ENCODE peak calls at places on chromosomes 3 and 15, in seven cellular contexts. G, M, N, S, T, V and R are unnamed samples. For H3K9me3, the result is how much of the 10 kb centered on the place peaks cover.

GRCh38 chr3:11335056-11335608 is 62.9 kb downstream of the ATG7 start:
- DNase-seq in M (no peak), T (no peak), V (no peak), G (peak), N (peak), S (no peak), R (peak)

GRCh38 chr3:12076666-12077065 is 72.5 kb downstream of the SYN2 start:
- DNase-seq in M (no peak), N (no peak), S (no peak), T (no peak), V (no peak), G (no peak), R (no peak)

GRCh38 chr3:149971403-149972075 is 844 bp upstream of the PFN2 start:
- DNase-seq in S (peak), G (no peak), N (peak), T (peak), M (peak), V (peak), R (peak)

GRCh38 chr3:72782521-72782920 is 65.7 kb downstream of the SHQ1 start:
- DNase-seq in T (no peak), N (no peak), S (no peak), G (no peak), M (no peak), V (no peak), R (no peak)

GRCh38 chr3:153443961-153444360 is 281.9 kb downstream of the RAP2B start:
- DNase-seq in G (peak), V (no peak), M (no peak), N (peak), T (no peak), S (no peak), R (no peak)

GRCh38 chr3:40516201-40516600 is 8.6 kb upstream of the ZNF621 start:
- DNase-seq in V (no peak), N (no peak), G (no peak), T (no peak), S (no peak), M (no peak), R (no peak)

GRCh38 chr3:109803274-109803673 is 465.9 kb upstream of the DPPA4 start:
- DNase-seq in N (peak), S (no peak), M (no peak), G (peak), T (no peak), V (no peak), R (no peak)

GRCh38 chr3:171245796-171246453 is 214.3 kb downstream of the TNIK start:
- DNase-seq in M (no peak), S (no peak), V (no peak), G (no peak), N (no peak), T (no peak), R (no peak)

GRCh38 chr3:111998661-111999641 is at the start of gene TAGLN3:
- DNase-seq in M (no peak), S (no peak), T (no peak), G (no peak), V (peak), N (no peak), R (peak)

GRCh38 chr3:172398484-172398883 is 49.8 kb downstream of the GHSR start:
- DNase-seq in S (no peak), V (no peak), N (no peak), M (no peak), G (no peak), T (no peak), R (no peak)

GRCh38 chr3:171966533-171967136 is 72.7 kb upstream of the FNDC3B start:
- DNase-seq in N (no peak), S (no peak), V (no peak), T (no peak), G (no peak), M (no peak), R (no peak)

GRCh38 chr3:67981077-67981476 is 326.7 kb upstream of the SUCLG2 start:
- DNase-seq in V (no peak), M (no peak), S (no peak), T (no peak), G (no peak), N (no peak), R (no peak)

GRCh38 chr3:127970966-127971592 is 56.0 kb downstream of the KBTBD12 start:
- DNase-seq in M (no peak), G (peak), N (peak), S (peak), V (peak), T (no peak), R (peak)

GRCh38 chr3:197878427-197878826 is 71.6 kb upstream of the RPL35A start:
- DNase-seq in G (no peak), S (no peak), M (no peak), N (no peak), V (no peak), T (peak), R (no peak)

GRCh38 chr3:185998136-185998535 is 60.3 kb upstream of the TRA2B start:
- DNase-seq in M (no peak), N (no peak), T (no peak), S (no peak), V (no peak), G (no peak), R (no peak)

GRCh38 chr3:127462111-127462655 is 128.3 kb downstream of the TPRA1 start:
- DNase-seq in G (peak), V (no peak), T (no peak), S (no peak), M (no peak), N (no peak), R (no peak)

GRCh38 chr15:81360491-81360890 is 13.5 kb downstream of the TMC3 start:
- DNase-seq in N (no peak), G (no peak), T (no peak), S (no peak), M (no peak), V (no peak), R (no peak)

GRCh38 chr3:148601766-148602685 is 95.7 kb upstream of the AGTR1 start:
- DNase-seq in S (no peak), N (no peak), G (peak), M (no peak), T (no peak), V (no peak), R (no peak)

GRCh38 chr15:98647026-98647773 is 1.1 kb upstream of the IGF1R start:
- DNase-seq in V (peak), M (peak), S (no peak), G (peak), N (peak), T (peak), R (peak)

GRCh38 chr15:88636039-88636438 is 2.8 kb upstream of the ISG20 start:
- DNase-seq in V (peak), M (peak), T (no peak), S (no peak), G (peak), N (peak), R (no peak)

GRCh38 chr3:109440353-109440752 is 103.0 kb upstream of the DPPA4 start:
- DNase-seq in S (no peak), M (no peak), G (no peak), V (no peak), T (no peak), N (no peak), R (no peak)

GRCh38 chr3:195073866-195074860 is 196.8 kb downstream of the XXYLT1 start:
- DNase-seq in G (no peak), N (no peak), V (no peak), T (peak), M (no peak), S (peak), R (peak)

GRCh38 chr15:83292317-83292716 is 7.9 kb upstream of the BNC1 start:
- DNase-seq in T (no peak), N (no peak), M (no peak), G (no peak), S (no peak), V (no peak), R (no peak)

GRCh38 chr3:181327349-181327748 is 337.8 kb upstream of the DNAJC19 start:
- DNase-seq in V (no peak), G (no peak), N (no peak), T (no peak), M (no peak), S (no peak), R (no peak)

GRCh38 chr15:26970712-26971210 is at the start of gene GABRG3:
- DNase-seq in M (no peak), S (no peak), N (no peak), V (peak), G (peak), T (no peak), R (peak)

GRCh38 chr15:90701880-90702630 is 15.1 kb upstream of the BLM start:
- DNase-seq in T (peak), S (peak), M (no peak), G (peak), V (no peak), N (no peak), R (no peak)

GRCh38 chr3:100412897-100413590 is 11.7 kb downstream of the LNP1 start:
- DNase-seq in T (no peak), V (no peak), G (no peak), M (no peak), S (no peak), N (no peak), R (no peak)

GRCh38 chr3:15645740-15646490 is 44.4 kb downstream of the BTD start:
- DNase-seq in V (no peak), T (peak), N (peak), S (peak), M (no peak), G (peak), R (peak)

GRCh38 chr3:193055352-193055751 is 137.7 kb upstream of the MB21D2 start:
- DNase-seq in M (no peak), S (no peak), V (no peak), T (no peak), G (no peak), N (no peak), R (no peak)

DNA sequence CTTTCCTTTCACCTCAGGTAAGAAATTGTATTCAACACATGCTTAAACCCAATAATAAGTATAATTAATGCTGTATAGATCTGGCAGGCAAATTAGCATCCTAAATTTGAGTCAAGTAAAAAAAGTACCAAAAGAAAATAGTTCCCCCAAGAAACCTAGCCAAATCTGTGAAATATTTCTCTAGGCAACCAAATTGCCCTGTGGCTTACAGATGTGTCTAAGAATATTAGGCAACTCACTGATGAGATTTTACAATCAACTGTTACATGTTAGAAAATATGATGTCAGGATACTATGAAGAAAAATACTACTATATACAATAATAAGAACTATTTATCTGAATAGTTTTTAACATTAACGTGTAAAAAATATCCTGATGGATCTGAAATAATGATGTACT is 397.1 kb downstream of the TIGIT start:
- DNase-seq in S (no peak), N (no peak), V (no peak), M (no peak), T (no peak), G (no peak), R (no peak)
- H3K9me3 ChIP-seq in S (under half), N (under half), V (under half), M (under half), T (under half), G (under half), R (under half)

DNA sequence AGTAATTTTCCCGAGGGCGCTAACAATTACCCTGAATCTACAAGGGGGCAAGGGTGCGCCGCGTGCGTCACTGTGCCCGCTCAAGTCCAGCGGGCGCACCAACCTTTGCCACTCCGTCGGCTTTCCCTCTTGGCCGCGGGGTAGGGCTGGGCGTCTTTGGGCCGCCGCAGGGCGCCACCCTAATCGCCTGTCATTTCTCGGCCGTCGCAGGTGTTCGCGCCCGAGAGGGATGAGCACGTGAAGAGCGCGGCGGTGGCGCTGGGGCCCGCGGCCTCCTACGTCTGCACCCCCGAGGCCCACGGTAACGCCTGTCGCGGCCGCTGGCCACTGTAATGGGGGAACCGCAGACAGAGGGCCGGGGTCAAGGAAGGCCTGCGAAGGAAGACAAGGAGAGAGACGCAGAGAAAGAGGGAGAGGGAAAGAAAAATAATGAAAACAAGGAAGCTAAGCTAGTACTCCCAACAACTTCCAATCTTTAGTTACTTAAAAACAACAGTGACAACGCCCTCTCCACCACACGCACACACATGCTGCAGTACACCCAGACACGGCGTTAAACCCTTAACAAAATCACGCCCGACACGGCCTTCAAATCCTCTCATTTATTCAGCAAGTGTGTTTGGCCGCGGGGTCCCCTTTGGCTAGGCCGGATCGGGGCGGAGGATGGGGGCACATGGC is 3.8 kb downstream of the SKOR1 start:
- DNase-seq in T (no peak), M (no peak), N (no peak), V (no peak), G (no peak), S (no peak), R (no peak)
- H3K9me3 ChIP-seq in T (under half), M (under half), N (under half), V (under half), G (under half), S (under half), R (under half)

GRCh38 chr15:100191161-100191560 is 150.6 kb downstream of the ADAMTS17 start:
- DNase-seq in N (no peak), G (no peak), V (peak), M (no peak), T (no peak), S (no peak), R (no peak)
- H3K9me3 ChIP-seq in N (under half), G (under half), V (under half), M (under half), T (under half), S (under half), R (under half)

GRCh38 chr15:25186411-25186810 is 231.6 kb downstream of the SNRPN start:
- DNase-seq in G (no peak), M (no peak), V (no peak), N (no peak), S (no peak), T (peak), R (no peak)
- H3K9me3 ChIP-seq in G (under half), M (under half), V (under half), N (under half), S (under half), T (under half), R (under half)

DNA sequence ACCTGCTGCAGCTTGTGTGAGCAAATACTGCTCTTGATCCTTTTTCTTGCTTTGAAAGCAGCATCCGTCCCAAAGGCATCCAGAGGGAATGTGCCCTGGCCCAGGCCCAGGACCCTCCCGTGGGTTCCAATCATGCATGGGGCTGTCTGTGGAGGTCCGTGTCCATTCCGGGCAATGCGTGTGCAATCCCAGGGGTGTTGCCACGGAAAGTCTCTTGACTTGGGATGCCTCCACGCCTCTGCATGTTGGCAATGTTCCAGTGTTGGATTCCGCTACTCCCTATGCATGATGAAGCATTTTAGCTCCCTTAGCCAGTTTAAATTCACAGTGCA is 105.7 kb downstream of the SNRPN start:
- DNase-seq in T (no peak), V (peak), M (no peak), G (no peak), S (no peak), N (no peak), R (no peak)
- H3K9me3 ChIP-seq in T (half or more), V (half or more), M (half or more), G (half or more), S (under half), N (under half), R (under half)

GRCh38 chr15:24017470-24017869 is 330.4 kb upstream of the NDN start:
- DNase-seq in V (no peak), M (no peak), S (no peak), T (no peak), N (no peak), G (no peak), R (no peak)
- H3K9me3 ChIP-seq in V (under half), M (under half), S (under half), T (under half), N (under half), G (under half), R (under half)

GRCh38 chr3:43013256-43013655 is 34.1 kb downstream of the GASK1A start:
- DNase-seq in S (no peak), M (peak), N (no peak), G (no peak), T (no peak), V (no peak), R (no peak)
- H3K9me3 ChIP-seq in S (under half), M (half or more), N (under half), G (under half), T (under half), V (under half), R (under half)